ENCODE peak calls at places on chromosomes 16 and 17, in four cellular contexts. R is upper lobe of right lung; M is cardiac muscle cell; J is CD8-positive, alpha-beta T cell. N is an unnamed sample.
A peak's percentile ranks its signal among the peaks of the same experiment; 100 is the strongest.

GRCh38 chr17:7236808-7237207 is 2.4 kb downstream of the PHF23 start:
- DNase-seq in R (peak; percentile 41), M (no peak), J (no peak), N (no peak)

GRCh38 chr16:89924298-89924924 is 1.3 kb downstream of the TUBB3 start:
- DNase-seq in R (no peak), M (peak; percentile 54), J (no peak), N (no peak)

GRCh38 chr17:82065638-82066303 is at the start of gene DUS1L:
- DNase-seq in R (peak; percentile 87), M (peak; percentile 72), J (peak; percentile 68), N (peak; percentile 48)

GRCh38 chr17:253091-253846 is 71.8 kb upstream of the DOC2B start:
- DNase-seq in R (peak; percentile 46), M (no peak), J (no peak), N (no peak)

GRCh38 chr16:8928467-8928957 is 35.2 kb downstream of the USP7 start:
- DNase-seq in R (no peak), M (peak; percentile 79), J (no peak), N (no peak)

GRCh38 chr16:54335230-54335629 is 48.6 kb upstream of the IRX3 start:
- DNase-seq in R (no peak), M (no peak), J (no peak), N (no peak)

GRCh38 chr16:70692481-70693203 is 6.8 kb upstream of the MTSS2 start:
- DNase-seq in R (no peak), M (no peak), J (no peak), N (no peak)

GRCh38 chr17:78305801-78306200 is 54.1 kb downstream of the SOCS3 start:
- DNase-seq in R (no peak), M (no peak), J (no peak), N (no peak)

GRCh38 chr17:3038941-3039340 is 24.5 kb downstream of the OR1D5 start:
- DNase-seq in R (peak; percentile 15), M (no peak), J (no peak), N (no peak)

GRCh38 chr17:9270921-9271320 is 249.6 kb downstream of the NTN1 start:
- DNase-seq in R (no peak), M (no peak), J (no peak), N (no peak)

GRCh38 chr17:81471804-81472456 is 40.7 kb downstream of the ACTG1 start:
- DNase-seq in R (no peak), M (peak; percentile 28), J (no peak), N (no peak)

GRCh38 chr16:52446076-52446475 is 100.9 kb downstream of the TOX3 start:
- DNase-seq in R (no peak), M (peak; percentile 44), J (no peak), N (no peak)

GRCh38 chr16:48676836-48677235 is 66.9 kb upstream of the N4BP1 start:
- DNase-seq in R (no peak), M (peak; percentile 42), J (no peak), N (no peak)

GRCh38 chr17:17375826-17376225 is 72.7 kb downstream of the NT5M start:
- DNase-seq in R (no peak), M (no peak), J (no peak), N (no peak)

GRCh38 chr16:79600636-79601091 is at the start of gene MAF:
- DNase-seq in R (peak; percentile 95), M (peak; percentile 79), J (peak; percentile 67), N (peak; percentile 92)

GRCh38 chr16:78567713-78568112 is 468.3 kb downstream of the WWOX start:
- DNase-seq in R (no peak), M (no peak), J (no peak), N (no peak)

GRCh38 chr16:69143116-69143515 is 10.7 kb downstream of the UTP4 start:
- DNase-seq in R (no peak), M (no peak), J (no peak), N (no peak)

GRCh38 chr17:4003501-4004421 is 39.5 kb upstream of the ATP2A3 start:
- DNase-seq in R (no peak), M (no peak), J (no peak), N (peak; percentile 36)

GRCh38 chr16:10031473-10031872 is 150.8 kb downstream of the GRIN2A start:
- DNase-seq in R (no peak), M (no peak), J (no peak), N (no peak)
- TF ChIP-seq CTCF in R (no peak), M (no peak), J (no peak), N (no peak)

DNA sequence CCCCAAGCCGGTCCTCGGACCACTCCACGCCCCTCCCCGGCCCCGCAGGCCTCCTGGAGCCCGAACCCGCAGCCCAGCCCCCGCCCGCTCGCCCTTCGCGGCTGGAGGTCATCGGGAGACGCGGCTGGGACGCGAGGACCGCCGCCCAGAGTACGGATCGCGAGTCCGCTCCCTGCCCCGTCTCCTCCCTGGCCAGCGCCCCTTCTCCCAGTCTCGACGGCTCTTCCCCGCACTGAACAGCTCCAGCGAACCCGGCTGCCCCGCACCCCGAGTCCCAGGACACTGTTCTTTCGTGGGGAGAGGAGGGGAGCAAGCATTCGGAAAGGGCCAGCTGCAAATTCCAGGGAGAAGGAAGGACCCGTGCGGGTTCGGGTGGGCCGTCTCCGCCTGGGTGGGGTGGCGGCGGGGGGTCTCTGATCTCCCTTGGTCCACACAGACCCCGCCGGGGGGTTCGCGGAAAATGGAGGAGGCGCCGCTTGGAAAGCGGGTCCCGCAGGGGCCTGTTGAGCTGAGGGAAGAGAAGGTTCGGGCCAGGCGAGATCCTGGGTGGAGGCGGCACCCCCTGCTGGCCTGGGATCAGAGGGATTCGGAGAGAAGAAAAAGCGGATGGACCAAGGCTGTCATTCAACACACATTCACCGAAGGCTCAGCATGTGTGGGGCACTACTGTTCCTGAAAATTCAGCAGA is 632 bp upstream of the RTN4RL1 start:
- DNase-seq in R (peak; percentile 88), M (peak; percentile 75), J (no peak), N (peak; percentile 80)
- H3K27me3 ChIP-seq in R (peaks cover 46% of the 10 kb centered on the region), M (peaks cover 10% of the 10 kb centered on the region), J (no peaks in the 10 kb centered on the region), N (peaks cover 9% of the 10 kb centered on the region)

GRCh38 chr17:22512997-22513538 is 820.7 kb downstream of the KCNJ18 start:
- DNase-seq in R (no peak), M (no peak), J (no peak), N (no peak)
- TF ChIP-seq CTCF in R (no peak), M (no peak), J (no peak), N (no peak)

GRCh38 chr16:85363427-85363826 is 249.7 kb upstream of the GSE1 start:
- DNase-seq in R (peak; percentile 56), M (no peak), J (no peak), N (no peak)
- H3K27me3 ChIP-seq in R (no peaks in the 10 kb centered on the region), M (no peaks in the 10 kb centered on the region), J (no peaks in the 10 kb centered on the region), N (no peaks in the 10 kb centered on the region)